ENCODE peak calls at places on chromosome 14, in seven cellular contexts. B, X, U, E, R, S and K are unnamed samples.

GRCh38 chr14:48398675-48399282 is 723.4 kb upstream of the MDGA2 start:
- DNase-seq in B (peak; percentile 29), X (peak; percentile 65), U (peak; percentile 30), E (no peak), R (no peak), S (no peak), K (no peak)

GRCh38 chr14:81831128-81831815 is 297.6 kb upstream of the SEL1L start:
- DNase-seq in B (no peak), X (peak; percentile 12), U (no peak), E (no peak), R (no peak), S (peak; percentile 59), K (no peak)

GRCh38 chr14:25050494-25051170 is 685 bp upstream of the STXBP6 start:
- DNase-seq in B (peak; percentile 83), X (peak; percentile 23), U (peak; percentile 18), E (no peak), R (no peak), S (no peak), K (no peak)

GRCh38 chr14:63544641-63545234 is 1.6 kb upstream of the PPP2R5E start:
- DNase-seq in B (no peak), X (no peak), U (no peak), E (no peak), R (no peak), S (no peak), K (no peak)

GRCh38 chr14:33848706-33849454 is 102.0 kb downstream of the EGLN3 start:
- DNase-seq in B (peak; percentile 30), X (peak; percentile 94), U (peak; percentile 85), E (peak; percentile 78), R (no peak), S (peak; percentile 46), K (no peak)

GRCh38 chr14:71488703-71489141 is 443.5 kb upstream of the RGS6 start:
- DNase-seq in B (peak; percentile 84), X (no peak), U (no peak), E (no peak), R (no peak), S (no peak), K (no peak)

GRCh38 chr14:22159968-22160367 is 429.1 kb downstream of the DAD1 start:
- DNase-seq in B (no peak), X (no peak), U (no peak), E (no peak), R (no peak), S (no peak), K (no peak)

GRCh38 chr14:55500219-55500701 is 59.8 kb upstream of the TBPL2 start:
- DNase-seq in B (no peak), X (no peak), U (no peak), E (no peak), R (no peak), S (no peak), K (no peak)

GRCh38 chr14:46651526-46652144 is at the start of gene RPL10L:
- DNase-seq in B (no peak), X (no peak), U (no peak), E (no peak), R (no peak), S (no peak), K (no peak)

GRCh38 chr14:64707661-64708060 is 3.4 kb downstream of the PLEKHG3 start:
- DNase-seq in B (peak; percentile 92), X (no peak), U (no peak), E (no peak), R (no peak), S (no peak), K (no peak)

GRCh38 chr14:54617467-54617866 is 50.5 kb downstream of the SAMD4A start:
- DNase-seq in B (no peak), X (no peak), U (no peak), E (no peak), R (no peak), S (no peak), K (no peak)

GRCh38 chr14:73460691-73461127 is 2.4 kb upstream of the NUMB start:
- DNase-seq in B (peak; percentile 80), X (no peak), U (no peak), E (no peak), R (no peak), S (no peak), K (no peak)

GRCh38 chr14:66955159-66955558 is 234.1 kb upstream of the GARIN2 start:
- DNase-seq in B (no peak), X (no peak), U (no peak), E (no peak), R (no peak), S (no peak), K (no peak)

GRCh38 chr14:54854181-54854580 is 48.4 kb downstream of the GCH1 start:
- DNase-seq in B (no peak), X (no peak), U (no peak), E (no peak), R (no peak), S (no peak), K (no peak)

GRCh38 chr14:72711936-72712335 is 182.0 kb downstream of the DPF3 start:
- DNase-seq in B (no peak), X (no peak), U (no peak), E (no peak), R (no peak), S (no peak), K (no peak)

GRCh38 chr14:106879241-106879640 is 1352.9 kb downstream of the TMEM121 start:
- DNase-seq in B (no peak), X (no peak), U (no peak), E (peak; percentile 63), R (no peak), S (no peak), K (no peak)

GRCh38 chr14:60653388-60653690 is 4.1 kb upstream of the SIX1 start:
- DNase-seq in B (no peak), X (no peak), U (no peak), E (no peak), R (no peak), S (no peak), K (no peak)

GRCh38 chr14:35696119-35696518 is 113.0 kb downstream of the RALGAPA1 start:
- DNase-seq in B (no peak), X (no peak), U (no peak), E (no peak), R (no peak), S (no peak), K (no peak)

GRCh38 chr14:22569106-22569748 is 19.8 kb downstream of the DAD1 start:
- DNase-seq in B (peak; percentile 33), X (no peak), U (no peak), E (no peak), R (no peak), S (no peak), K (no peak)

GRCh38 chr14:23984891-23985607 is 3.7 kb upstream of the DHRS4L2 start:
- DNase-seq in B (peak; percentile 81), X (no peak), U (no peak), E (peak; percentile 62), R (no peak), S (no peak), K (no peak)

GRCh38 chr14:101761881-101762529 is 496 bp downstream of the PPP2R5C start:
- DNase-seq in B (no peak), X (peak; percentile 55), U (peak; percentile 53), E (peak; percentile 54), R (no peak), S (peak; percentile 39), K (peak; percentile 79)

GRCh38 chr14:66378712-66379111 is 107.5 kb upstream of the CCDC196 start:
- DNase-seq in B (no peak), X (no peak), U (no peak), E (no peak), R (no peak), S (no peak), K (no peak)

GRCh38 chr14:85106491-85106890 is 423.5 kb upstream of the FLRT2 start:
- DNase-seq in B (no peak), X (no peak), U (no peak), E (no peak), R (no peak), S (no peak), K (no peak)

GRCh38 chr14:93034671-93034994 is 81.1 kb downstream of the ITPK1 start:
- DNase-seq in B (no peak), X (no peak), U (no peak), E (no peak), R (no peak), S (no peak), K (no peak)
- H3K4me1 ChIP-seq in B (peaks cover 23% of the 10 kb centered on the region), X (peaks cover 47% of the 10 kb centered on the region), U (peaks cover 51% of the 10 kb centered on the region), E (peaks cover 46% of the 10 kb centered on the region), R (peaks cover 13% of the 10 kb centered on the region), S (peaks cover 93% of the 10 kb centered on the region), K (peaks cover 71% of the 10 kb centered on the region)

DNA sequence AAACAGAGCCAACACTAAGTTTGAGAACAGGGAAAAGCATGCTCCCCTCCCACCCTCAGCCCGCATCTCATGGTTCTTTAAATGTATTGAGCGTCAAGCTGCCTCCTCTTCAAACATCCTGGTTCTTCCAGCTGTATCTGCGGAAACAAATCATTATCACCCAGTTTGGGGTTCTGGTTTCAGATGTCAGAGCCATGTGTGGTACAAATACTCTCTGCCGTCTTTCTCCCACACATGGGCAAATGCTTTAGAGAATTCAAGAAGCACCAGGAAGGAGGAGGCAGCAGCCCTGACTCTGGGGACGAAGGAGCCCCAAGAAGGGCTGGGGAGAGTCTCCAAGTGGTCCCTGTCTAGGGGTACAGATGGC is 29.2 kb downstream of the JDP2 start:
- DNase-seq in B (no peak), X (no peak), U (no peak), E (no peak), R (no peak), S (no peak), K (no peak)
- H3K4me1 ChIP-seq in B (peaks cover 16% of the 10 kb centered on the region), X (peaks cover 27% of the 10 kb centered on the region), U (peaks cover 49% of the 10 kb centered on the region), E (peaks cover 73% of the 10 kb centered on the region), R (peaks cover 27% of the 10 kb centered on the region), S (peaks cover 100% of the 10 kb centered on the region), K (peaks cover 77% of the 10 kb centered on the region)

DNA sequence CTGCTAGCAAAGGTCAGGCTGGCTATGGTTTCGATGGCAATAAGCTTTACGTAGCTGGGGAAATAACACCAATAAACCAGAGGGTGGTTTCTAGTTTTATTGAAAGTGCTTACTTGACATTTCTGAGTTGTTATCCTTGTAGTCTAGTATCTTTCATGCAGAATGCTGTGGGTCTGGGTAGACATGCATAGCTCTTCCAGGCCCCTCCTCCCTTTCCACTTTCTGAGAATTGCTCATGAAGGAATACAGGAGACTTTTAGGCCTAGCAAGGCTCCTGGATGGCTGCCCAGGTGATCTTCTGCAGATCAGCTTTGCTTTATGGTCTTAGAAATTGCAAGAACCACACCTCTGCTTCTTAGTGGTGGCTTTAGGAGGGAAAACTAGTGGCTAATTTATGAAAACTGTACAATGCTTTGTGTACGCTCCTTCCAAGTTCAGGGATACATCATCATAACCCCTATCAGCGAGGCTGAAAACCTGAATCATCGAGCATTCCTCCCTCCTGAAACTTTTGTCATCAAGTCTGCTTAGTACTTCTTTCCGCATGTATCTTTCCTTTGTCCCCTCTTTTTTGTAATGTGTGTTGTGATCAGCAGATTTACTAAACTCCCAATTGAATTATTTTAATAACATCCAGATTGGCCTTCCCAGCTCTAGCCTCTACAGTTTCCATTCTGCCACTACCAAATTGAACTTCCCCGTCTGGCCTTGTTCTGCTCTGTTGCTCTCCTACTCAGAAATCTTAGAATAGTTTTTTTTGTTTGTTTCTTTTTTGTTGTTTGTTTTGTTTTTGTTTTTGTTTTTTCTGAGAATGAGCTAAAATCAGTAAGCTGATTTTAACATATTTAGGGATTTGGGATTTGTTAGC is 473.1 kb downstream of the RAD51B start:
- DNase-seq in B (peak; percentile 40), X (no peak), U (no peak), E (no peak), R (no peak), S (no peak), K (no peak)
- H3K4me1 ChIP-seq in B (peaks cover 4% of the 10 kb centered on the region), X (peaks cover 65% of the 10 kb centered on the region), U (peaks cover 15% of the 10 kb centered on the region), E (peaks cover 7% of the 10 kb centered on the region), R (no peaks in the 10 kb centered on the region), S (peaks cover 38% of the 10 kb centered on the region), K (peaks cover 54% of the 10 kb centered on the region)

DNA sequence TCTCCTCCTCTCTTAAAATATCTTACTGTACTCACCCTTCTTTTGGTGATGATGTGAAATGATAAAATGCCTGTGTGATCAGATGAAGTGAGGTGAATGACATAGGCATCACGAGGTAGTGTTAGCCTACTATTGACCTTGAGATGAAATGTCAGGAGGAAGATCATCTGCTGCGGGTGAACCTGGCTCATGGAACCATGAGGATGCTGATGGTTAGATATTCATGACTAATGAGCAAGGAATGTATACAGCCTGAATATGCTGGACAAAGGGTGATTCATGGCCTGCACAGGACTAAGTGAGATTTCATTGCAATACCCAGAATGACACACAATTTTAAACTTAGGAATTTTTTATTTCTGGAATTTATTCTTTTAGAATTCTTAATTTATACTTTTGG is 89.6 kb downstream of the DAAM1 start:
- DNase-seq in B (peak; percentile 94), X (no peak), U (no peak), E (no peak), R (no peak), S (no peak), K (no peak)
- H3K4me1 ChIP-seq in B (peaks cover 36% of the 10 kb centered on the region), X (peaks cover 24% of the 10 kb centered on the region), U (peaks cover 2% of the 10 kb centered on the region), E (no peaks in the 10 kb centered on the region), R (peaks cover 15% of the 10 kb centered on the region), S (peaks cover 86% of the 10 kb centered on the region), K (peaks cover 42% of the 10 kb centered on the region)